ENCODE peak calls at places on chromosomes 2 and 18, in seven cellular contexts. Z is ovary, Y is psoas muscle, A is brain microvascular endothelial cell, M is A673, V is sigmoid colon, T is SJSA1. F is an unnamed sample.

GRCh38 chr2:86383844-86384243 is 46.4 kb upstream of the REEP1 start:
- DNase-seq in Z (no peak), Y (no peak), A (peak; percentile 74), M (no peak), V (no peak), T (no peak), F (no peak)

GRCh38 chr2:4358855-4359254 is 655.5 kb downstream of the DCDC2C start:
- DNase-seq in Z (no peak), Y (no peak), A (no peak), M (no peak), V (no peak), T (no peak), F (no peak)

GRCh38 chr2:157256621-157257020 is 884 bp upstream of the GALNT5 start:
- DNase-seq in Z (no peak), Y (no peak), A (no peak), M (no peak), V (no peak), T (no peak), F (no peak)

GRCh38 chr2:237134831-237135230 is 49.1 kb downstream of the COPS8 start:
- DNase-seq in Z (no peak), Y (no peak), A (no peak), M (no peak), V (no peak), T (no peak), F (no peak)

GRCh38 chr18:6885992-6886823 is 156.7 kb downstream of the ARHGAP28 start:
- DNase-seq in Z (peak; percentile 50), Y (no peak), A (peak; percentile 45), M (peak; percentile 55), V (no peak), T (no peak), F (no peak)

GRCh38 chr2:173990970-173991819 is 26.0 kb upstream of the SP3 start:
- DNase-seq in Z (peak; percentile 83), Y (peak; percentile 81), A (no peak), M (no peak), V (peak; percentile 93), T (peak; percentile 25), F (no peak)

GRCh38 chr2:102790086-102790453 is 28.2 kb downstream of the TMEM182 start:
- DNase-seq in Z (no peak), Y (no peak), A (no peak), M (no peak), V (no peak), T (no peak), F (no peak)

GRCh38 chr18:35502062-35502461 is 4.3 kb upstream of the INO80C start:
- DNase-seq in Z (no peak), Y (no peak), A (no peak), M (no peak), V (no peak), T (no peak), F (no peak)

GRCh38 chr2:134843968-134844367 is 5.6 kb downstream of the ACMSD start:
- DNase-seq in Z (no peak), Y (no peak), A (no peak), M (no peak), V (no peak), T (no peak), F (no peak)

GRCh38 chr2:138373993-138374408 is 127.6 kb upstream of the SPOPL start:
- DNase-seq in Z (no peak), Y (no peak), A (peak; percentile 21), M (peak; percentile 47), V (no peak), T (no peak), F (no peak)

GRCh38 chr2:197891897-197892442 is 87.6 kb downstream of the PLCL1 start:
- DNase-seq in Z (no peak), Y (no peak), A (no peak), M (no peak), V (no peak), T (no peak), F (no peak)

GRCh38 chr2:121897335-121897970 is 142.0 kb downstream of the TSN start:
- DNase-seq in Z (no peak), Y (no peak), A (peak; percentile 52), M (peak; percentile 90), V (no peak), T (no peak), F (no peak)

GRCh38 chr18:9123520-9123919 is 13.1 kb upstream of the ANKRD12 start:
- DNase-seq in Z (no peak), Y (no peak), A (no peak), M (no peak), V (no peak), T (no peak), F (no peak)

GRCh38 chr18:9115984-9116383 is 13.5 kb downstream of the NDUFV2 start:
- DNase-seq in Z (no peak), Y (no peak), A (no peak), M (no peak), V (no peak), T (no peak), F (no peak)

GRCh38 chr18:9124824-9125223 is 11.8 kb upstream of the ANKRD12 start:
- DNase-seq in Z (no peak), Y (no peak), A (no peak), M (no peak), V (no peak), T (no peak), F (no peak)

GRCh38 chr18:9117980-9118841 is 15.7 kb downstream of the NDUFV2 start:
- DNase-seq in Z (no peak), Y (no peak), A (no peak), M (peak; percentile 94), V (no peak), T (no peak), F (no peak)

GRCh38 chr18:9120796-9121195 is 15.8 kb upstream of the ANKRD12 start:
- DNase-seq in Z (no peak), Y (no peak), A (no peak), M (no peak), V (no peak), T (no peak), F (no peak)
- H3K4me3 ChIP-seq in Z (no peak overlapping the region), Y (no peak overlapping the region), A (no peak overlapping the region), M (no peak overlapping the region), V (no peak overlapping the region), T (no peak overlapping the region), F (no peak overlapping the region)

GRCh38 chr2:127348421-127349000 is 39.3 kb downstream of the MAP3K2 start:
- DNase-seq in Z (no peak), Y (no peak), A (no peak), M (peak; percentile 48), V (no peak), T (no peak), F (no peak)
- H3K27ac ChIP-seq in Z (no peak overlapping the region), Y (peak overlapping the region; percentile 62), A (no peak overlapping the region), M (peak overlapping the region; percentile 6), V (no peak overlapping the region), T (no peak overlapping the region), F (no peak overlapping the region)

GRCh38 chr2:142974288-142975024 is 97.0 kb downstream of the KYNU start:
- DNase-seq in Z (no peak), Y (no peak), A (peak; percentile 35), M (peak; percentile 76), V (no peak), T (no peak), F (no peak)
- H3K4me3 ChIP-seq in Z (no peak overlapping the region), Y (no peak overlapping the region), A (no peak overlapping the region), M (no peak overlapping the region), V (no peak overlapping the region), T (no peak overlapping the region), F (no peak overlapping the region)

DNA sequence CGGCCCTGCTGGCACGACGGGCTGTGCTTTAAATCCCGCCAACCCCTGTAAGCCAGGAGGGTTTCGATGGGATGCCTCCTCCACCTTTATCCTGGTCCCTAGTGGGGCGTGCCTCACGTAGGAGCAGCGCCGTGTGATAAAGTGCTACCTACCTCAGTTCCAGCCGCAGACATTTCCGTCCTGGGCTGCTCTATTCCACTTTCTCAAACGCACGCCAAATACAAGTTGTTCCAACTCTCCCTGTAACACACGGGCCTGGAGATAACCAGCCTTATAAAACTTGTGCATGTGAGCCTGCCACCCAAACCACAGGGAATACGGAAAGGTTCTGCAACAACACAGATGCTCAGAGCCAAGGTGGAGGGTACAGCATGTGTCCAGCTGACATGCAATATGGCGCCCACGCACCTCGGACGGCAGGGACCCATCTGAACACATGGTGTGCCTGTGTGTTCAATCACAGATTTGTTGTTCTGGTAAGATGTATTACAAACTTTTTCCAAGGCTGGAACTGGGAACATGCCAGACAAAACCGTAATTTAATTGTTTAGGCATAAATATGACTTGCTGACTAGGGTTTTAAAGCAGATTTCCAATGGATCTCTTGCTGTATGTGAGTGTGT is 47.7 kb downstream of the ZNF516 start:
- DNase-seq in Z (no peak), Y (no peak), A (no peak), M (no peak), V (peak; percentile 63), T (no peak), F (peak; percentile 35)
- H3K27ac ChIP-seq in Z (no peak overlapping the region), Y (peak overlapping the region; percentile 64), A (no peak overlapping the region), M (no peak overlapping the region), V (peak overlapping the region; percentile 89), T (no peak overlapping the region), F (no peak overlapping the region)

GRCh38 chr2:84800194-84800805 is 80.6 kb downstream of the TRABD2A start:
- DNase-seq in Z (no peak), Y (no peak), A (no peak), M (no peak), V (no peak), T (no peak), F (no peak)
- H3K4me3 ChIP-seq in Z (no peak overlapping the region), Y (no peak overlapping the region), A (no peak overlapping the region), M (no peak overlapping the region), V (no peak overlapping the region), T (no peak overlapping the region), F (no peak overlapping the region)

DNA sequence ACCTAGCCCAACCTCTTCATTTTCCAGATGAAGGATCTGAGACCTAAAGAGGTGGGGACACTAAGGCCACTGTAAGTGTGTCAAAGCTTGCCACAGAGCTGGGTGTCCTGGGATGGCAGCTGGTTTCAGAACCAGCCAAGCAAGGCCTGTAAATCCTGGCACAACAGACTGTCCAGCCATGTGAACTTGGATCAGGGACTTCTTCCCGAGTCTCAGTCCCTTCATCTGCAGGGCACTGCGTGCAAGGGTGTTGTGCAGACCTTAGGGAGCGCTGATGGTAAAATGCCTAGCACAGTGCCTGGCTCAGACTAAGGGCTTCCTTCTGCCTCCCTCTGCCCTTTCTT is 124.8 kb downstream of the INHBB start:
- DNase-seq in Z (no peak), Y (peak; percentile 51), A (no peak), M (no peak), V (peak; percentile 60), T (no peak), F (no peak)
- H3K27ac ChIP-seq in Z (peak overlapping the region; percentile 7), Y (peak overlapping the region; percentile 81), A (no peak overlapping the region), M (no peak overlapping the region), V (peak overlapping the region; percentile 66), T (peak overlapping the region; percentile 42), F (peak overlapping the region; percentile 87)

GRCh38 chr2:130332271-130333073 is 10.2 kb upstream of the IMP4 start:
- DNase-seq in Z (peak; percentile 81), Y (peak; percentile 78), A (peak; percentile 70), M (peak; percentile 83), V (peak; percentile 88), T (peak; percentile 79), F (peak; percentile 80)
- H3K4me3 ChIP-seq in Z (no peak overlapping the region), Y (peak overlapping the region; percentile 15), A (peak overlapping the region; percentile 26), M (peak overlapping the region; percentile 35), V (peak overlapping the region; percentile 13), T (no peak overlapping the region), F (peak overlapping the region; percentile 4)